ENCODE peak calls at places on chromosomes 12 and 14, in four cellular contexts. D is aorta, A is stomach, R is MG63. U is an unnamed sample. For H3K36me3, the result is how much of the 10 kb centered on the place peaks cover.

GRCh38 chr14:50829472-50830043 is 1.4 kb downstream of the NIN start:
- DNase-seq in D (no peak), R (no peak), A (no peak), U (no peak)

GRCh38 chr12:27577688-27578087 is 53.7 kb downstream of the PPFIBP1 start:
- DNase-seq in A (no peak), D (no peak), R (no peak), U (no peak)

GRCh38 chr14:68718033-68718725 is 74.7 kb downstream of the ZFP36L1 start:
- DNase-seq in A (no peak), R (no peak), D (no peak), U (no peak)

GRCh38 chr12:106941481-106942156 is 14.1 kb upstream of the TMEM263 start:
- DNase-seq in R (no peak), A (no peak), D (no peak), U (no peak)

GRCh38 chr14:90522585-90523191 is 125.9 kb downstream of the CALM1 start:
- DNase-seq in A (peak), D (peak), R (no peak), U (no peak)

GRCh38 chr12:21843795-21844194 is 69.3 kb upstream of the KCNJ8 start:
- DNase-seq in A (no peak), R (no peak), D (no peak), U (no peak)

GRCh38 chr14:39430762-39431415 is 1.3 kb downstream of the FBXO33 start:
- DNase-seq in D (no peak), A (no peak), R (no peak), U (no peak)

GRCh38 chr12:113136128-113136989 is 798 bp upstream of the RASAL1 start:
- DNase-seq in A (peak), R (no peak), D (peak), U (no peak)

GRCh38 chr12:103855896-103856657 is 15.0 kb upstream of the NT5DC3 start:
- DNase-seq in D (no peak), R (no peak), A (no peak), U (no peak)

GRCh38 chr14:64855732-64856527 is 23.8 kb downstream of the SPTB start:
- DNase-seq in D (no peak), A (no peak), R (no peak), U (no peak)

GRCh38 chr12:59173696-59174095 is 253.4 kb upstream of the LRIG3 start:
- DNase-seq in R (no peak), A (no peak), D (no peak), U (no peak)

GRCh38 chr12:42426733-42427132 is 100.8 kb downstream of the PPHLN1 start:
- DNase-seq in A (no peak), R (peak), D (no peak), U (no peak)

GRCh38 chr14:98633380-98633779 is 638.6 kb downstream of the BCL11B start:
- DNase-seq in R (no peak), D (no peak), A (no peak), U (no peak)

GRCh38 chr12:132593938-132594358 is 16.4 kb downstream of the LRCOL1 start:
- DNase-seq in D (peak), R (peak), A (peak), U (peak)

GRCh38 chr14:99257122-99257672 is 14.8 kb downstream of the BCL11B start:
- DNase-seq in D (no peak), A (no peak), R (no peak), U (no peak)

GRCh38 chr14:99568567-99569560 is 35.1 kb downstream of the CCDC85C start:
- DNase-seq in R (no peak), D (no peak), A (peak), U (no peak)

GRCh38 chr12:138898-139534 is 72.4 kb downstream of the IQSEC3 start:
- DNase-seq in R (no peak), D (no peak), A (no peak), U (peak)

GRCh38 chr12:22333751-22334695 is 484 bp downstream of the ST8SIA1 start:
- DNase-seq in A (no peak), R (peak), D (peak), U (no peak)

GRCh38 chr12:28107679-28108078 is 82.6 kb upstream of the CCDC91 start:
- DNase-seq in R (no peak), D (no peak), A (no peak), U (no peak)

GRCh38 chr14:100875126-100875525 is 28.4 kb downstream of the RTL1 start:
- DNase-seq in D (peak), A (no peak), R (no peak), U (peak)

GRCh38 chr14:59882957-59883356 is 12.4 kb upstream of the RTN1 start:
- DNase-seq in D (no peak), R (no peak), A (no peak), U (no peak)

GRCh38 chr14:50344116-50344775 is 32.1 kb downstream of the DMAC2L start:
- DNase-seq in A (no peak), D (no peak), R (no peak), U (no peak)

GRCh38 chr12:6472491-6472890 is 2.0 kb upstream of the VAMP1 start:
- DNase-seq in R (no peak), D (no peak), A (no peak), U (no peak)

GRCh38 chr12:106248177-106248848 is 493 bp upstream of the CKAP4 start:
- DNase-seq in A (peak), D (peak), R (peak), U (peak)

GRCh38 chr14:28773917-28774691 is 7.5 kb downstream of the FOXG1 start:
- DNase-seq in R (peak), D (no peak), A (no peak), U (no peak)

GRCh38 chr14:24427537-24428508 is 1.6 kb downstream of the CBLN3 start:
- DNase-seq in A (no peak), D (no peak), R (no peak), U (no peak)

GRCh38 chr14:103141117-103141796 is 18.0 kb downstream of the TNFAIP2 start:
- DNase-seq in A (peak), D (no peak), R (no peak), U (no peak)

GRCh38 chr12:131828671-131829350 is 618 bp downstream of the MMP17 start:
- DNase-seq in D (peak), A (no peak), R (peak), U (peak)

GRCh38 chr12:46361667-46362034 is 10.9 kb downstream of the SLC38A2 start:
- DNase-seq in A (no peak), R (no peak), D (no peak), U (no peak)

GRCh38 chr14:103568952-103569351 is 6.2 kb downstream of the COA8 start:
- DNase-seq in A (no peak), R (no peak), D (no peak), U (no peak)

GRCh38 chr12:32217354-32218310 is 111.0 kb downstream of the BICD1 start:
- DNase-seq in D (no peak), A (no peak), R (peak), U (peak)

GRCh38 chr14:61472801-61473376 is 151.5 kb downstream of the PRKCH start:
- DNase-seq in A (no peak), D (no peak), R (no peak), U (no peak)

GRCh38 chr12:16526693-16527092 is 79.3 kb downstream of the LMO3 start:
- DNase-seq in R (peak), D (no peak), A (no peak), U (no peak)

GRCh38 chr14:85534914-85535313 is 5.0 kb downstream of the FLRT2 start:
- DNase-seq in D (no peak), A (no peak), R (no peak), U (no peak)

GRCh38 chr12:52191841-52192791 is at the start of gene KRT80:
- DNase-seq in A (peak), R (peak), D (peak), U (peak)

GRCh38 chr14:92074555-92074954 is 31.8 kb downstream of the ATXN3 start:
- DNase-seq in R (no peak), D (no peak), A (no peak), U (no peak)
- H3K36me3 ChIP-seq in R (under half), D (under half), A (under half), U (half or more)

DNA sequence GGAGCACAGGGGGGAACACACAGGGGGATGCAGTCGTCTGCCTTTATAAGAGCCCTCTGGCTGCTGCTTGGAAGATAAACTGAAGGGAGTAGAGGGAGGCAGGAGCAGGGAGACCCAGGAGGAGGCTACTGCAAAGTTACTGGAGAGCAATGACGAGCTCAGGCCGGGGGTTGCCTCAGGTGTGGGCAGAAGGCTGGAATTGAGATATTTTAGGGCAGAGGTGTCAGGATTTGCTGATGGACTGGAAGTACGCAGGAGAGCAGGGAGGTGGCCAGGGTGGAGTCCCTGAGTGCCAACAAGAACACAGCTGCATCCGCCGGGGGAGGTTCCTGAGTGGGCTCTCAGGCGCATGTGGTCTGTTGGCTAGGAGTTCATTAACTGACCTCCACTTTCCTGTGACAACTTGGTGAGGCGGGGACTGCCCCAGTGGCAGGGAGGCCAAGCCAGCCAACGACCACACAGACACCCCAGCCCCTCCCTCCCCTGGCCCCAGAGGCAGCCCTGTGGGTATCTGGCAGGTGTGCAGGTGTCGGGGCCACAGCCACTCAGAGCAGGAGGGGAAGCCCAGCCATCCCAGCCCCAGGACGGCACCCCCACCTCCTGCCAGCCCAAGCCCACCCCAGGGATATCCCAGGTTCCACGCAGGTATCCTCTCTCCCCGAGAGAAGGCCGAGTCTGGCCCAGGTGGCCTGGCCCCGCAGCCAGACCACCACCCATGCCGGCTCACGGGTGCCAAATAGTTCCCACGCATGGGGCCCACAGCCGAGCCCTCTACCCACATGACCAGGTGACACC is 85.4 kb downstream of the NCOR2 start:
- DNase-seq in R (no peak), A (no peak), D (no peak), U (no peak)
- H3K36me3 ChIP-seq in R (under half), A (under half), D (under half), U (under half)

GRCh38 chr12:25982416-25982815 is 23.9 kb downstream of the RASSF8 start:
- DNase-seq in A (no peak), R (no peak), D (no peak), U (no peak)
- H3K36me3 ChIP-seq in A (under half), R (under half), D (under half), U (under half)

DNA sequence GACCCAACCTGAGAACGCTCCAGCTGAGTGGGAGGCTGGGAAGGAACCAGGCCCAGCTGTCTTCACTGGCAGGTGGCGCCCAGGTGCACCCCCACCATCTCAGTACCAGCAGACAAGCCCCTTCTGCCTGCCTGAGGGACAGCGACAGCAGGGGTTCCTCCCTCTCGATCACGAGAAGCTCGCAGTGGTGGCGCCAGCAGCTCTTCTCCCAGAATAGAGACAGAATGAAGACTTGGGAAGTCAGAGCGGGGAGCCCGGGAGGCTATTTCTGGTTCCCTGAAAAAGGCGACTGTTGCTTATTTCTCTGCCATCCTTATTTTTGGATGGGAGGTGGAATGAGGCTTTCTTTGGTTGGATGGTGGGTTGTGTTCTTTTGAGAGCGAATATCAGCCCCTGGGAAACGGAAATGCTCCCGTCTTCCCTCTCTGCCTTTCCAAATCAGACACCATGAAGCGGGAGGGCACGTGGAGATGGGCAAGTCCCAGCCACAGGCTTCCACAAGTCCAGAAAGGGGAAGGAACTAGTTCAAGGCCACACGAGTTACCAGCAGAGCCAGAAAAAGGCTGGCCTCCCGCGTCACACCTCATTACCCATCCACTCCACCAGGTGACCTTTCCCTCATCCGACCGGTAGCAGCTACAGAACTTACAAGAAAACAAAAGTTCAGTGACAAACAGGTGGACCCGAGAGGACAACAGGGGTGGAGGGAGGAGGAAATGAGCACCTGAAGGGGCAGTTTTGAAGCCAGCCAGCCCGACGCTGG is 46.7 kb downstream of the CHGA start:
- DNase-seq in D (no peak), A (no peak), R (no peak), U (no peak)
- H3K36me3 ChIP-seq in D (under half), A (under half), R (under half), U (under half)

DNA sequence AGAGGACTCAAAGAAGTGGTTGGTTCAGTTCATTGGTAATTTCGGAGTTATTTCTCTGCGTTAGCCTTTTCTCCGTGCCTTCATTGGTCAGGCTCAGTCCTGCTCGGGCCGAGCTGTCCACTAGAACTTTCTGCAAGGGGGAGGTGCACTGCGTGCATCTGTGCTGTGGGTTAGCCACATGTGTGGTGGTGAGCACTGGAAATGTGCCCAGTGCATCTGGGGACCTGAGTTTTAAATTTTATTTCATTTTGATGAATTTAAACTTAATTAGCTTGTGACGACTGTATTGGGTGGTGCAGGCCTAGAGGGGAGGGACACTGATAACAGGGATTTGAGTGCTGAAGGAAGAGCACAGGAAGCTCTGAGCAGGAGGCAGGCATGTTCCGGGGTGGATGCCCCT is 24.5 kb downstream of the SETD1B start:
- DNase-seq in A (no peak), R (no peak), D (no peak), U (no peak)
- H3K36me3 ChIP-seq in A (half or more), R (under half), D (under half), U (half or more)

GRCh38 chr12:122306407-122306806 is 40.1 kb upstream of the VPS33A start:
- DNase-seq in D (no peak), R (no peak), A (no peak), U (no peak)
- H3K36me3 ChIP-seq in D (under half), R (half or more), A (under half), U (half or more)

GRCh38 chr12:56678852-56679251 is 9.2 kb downstream of the PTGES3 start:
- DNase-seq in A (no peak), D (peak), R (no peak), U (no peak)

GRCh38 chr12:56676851-56677601 is 11.1 kb downstream of the PTGES3 start:
- DNase-seq in D (no peak), R (no peak), A (no peak), U (peak)

GRCh38 chr12:56679834-56680575 is 8.1 kb downstream of the PTGES3 start:
- DNase-seq in R (no peak), D (peak), A (no peak), U (peak)

GRCh38 chr12:56682323-56682722 is 5.8 kb downstream of the PTGES3 start:
- DNase-seq in A (peak), D (peak), R (no peak), U (no peak)

DNA sequence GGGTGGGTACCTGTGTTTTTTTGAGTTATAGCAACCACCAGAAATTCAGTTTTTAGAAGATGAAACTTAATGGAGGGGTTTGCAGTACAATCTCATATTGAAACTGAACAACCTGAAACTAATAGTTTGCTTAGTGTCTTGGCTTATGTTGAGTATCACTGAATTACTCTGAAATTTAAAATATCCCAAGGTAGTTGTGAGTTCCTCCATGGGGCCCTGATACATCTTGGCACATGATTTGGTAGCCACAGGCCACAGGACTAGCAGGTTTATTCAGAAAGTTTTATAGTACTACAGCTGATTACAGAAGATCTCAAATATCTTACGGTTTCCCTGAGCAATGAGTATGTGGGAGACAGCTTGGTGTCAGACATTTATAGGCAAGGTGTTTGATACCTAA is 10.4 kb downstream of the PTGES3 start:
- DNase-seq in R (no peak), A (no peak), D (no peak), U (no peak)
- H3K36me3 ChIP-seq in R (half or more), A (under half), D (under half), U (under half)